ENCODE peak calls at places on chromosome 9, in four cellular contexts. One of them, this sample, is unnamed.

GRCh38 chr9:20618361-20618799 is 3.9 kb downstream of the MLLT3 start:
- DNase-seq in SK-N-SH: no peak
- DNase-seq in upper lobe of left lung: peak; percentile 56
- DNase-seq in fibroblast of lung: peak; percentile 84
- DNase-seq in this sample: no peak

GRCh38 chr9:109114670-109115069 is 5.1 kb downstream of the TMEM245 start:
- DNase-seq in SK-N-SH: no peak
- DNase-seq in upper lobe of left lung: peak; percentile 22
- DNase-seq in fibroblast of lung: peak; percentile 57
- DNase-seq in this sample: no peak

GRCh38 chr9:6645153-6646027 is at the start of gene GLDC:
- DNase-seq in SK-N-SH: peak; percentile 98
- DNase-seq in upper lobe of left lung: peak; percentile 31
- DNase-seq in fibroblast of lung: no peak
- DNase-seq in this sample: no peak

GRCh38 chr9:109812818-109813281 is 32.9 kb downstream of the PALM2AKAP2 start:
- DNase-seq in SK-N-SH: no peak
- DNase-seq in upper lobe of left lung: no peak
- DNase-seq in fibroblast of lung: no peak
- DNase-seq in this sample: no peak

GRCh38 chr9:4979224-4979623 is 5.8 kb upstream of the JAK2 start:
- DNase-seq in SK-N-SH: no peak
- DNase-seq in upper lobe of left lung: no peak
- DNase-seq in fibroblast of lung: peak; percentile 66
- DNase-seq in this sample: no peak

GRCh38 chr9:28378236-28378635 is 805.0 kb upstream of the C9orf72 start:
- DNase-seq in SK-N-SH: no peak
- DNase-seq in upper lobe of left lung: no peak
- DNase-seq in fibroblast of lung: no peak
- DNase-seq in this sample: no peak

GRCh38 chr9:129850821-129851540 is 15.7 kb downstream of the USP20 start:
- DNase-seq in SK-N-SH: no peak
- DNase-seq in upper lobe of left lung: no peak
- DNase-seq in fibroblast of lung: no peak
- DNase-seq in this sample: no peak

GRCh38 chr9:69496803-69497450 is 171.9 kb downstream of the ENTREP1 start:
- DNase-seq in SK-N-SH: no peak
- DNase-seq in upper lobe of left lung: no peak
- DNase-seq in fibroblast of lung: no peak
- DNase-seq in this sample: no peak

GRCh38 chr9:127524373-127524772 is 73.1 kb downstream of the LRSAM1 start:
- DNase-seq in SK-N-SH: no peak
- DNase-seq in upper lobe of left lung: no peak
- DNase-seq in fibroblast of lung: no peak
- DNase-seq in this sample: no peak

GRCh38 chr9:18739127-18739526 is 265.2 kb downstream of the ADAMTSL1 start:
- DNase-seq in SK-N-SH: no peak
- DNase-seq in upper lobe of left lung: no peak
- DNase-seq in fibroblast of lung: peak; percentile 19
- DNase-seq in this sample: no peak

GRCh38 chr9:131624636-131625241 is 79.4 kb downstream of the PRRT1B start:
- DNase-seq in SK-N-SH: peak; percentile 52
- DNase-seq in upper lobe of left lung: no peak
- DNase-seq in fibroblast of lung: peak; percentile 23
- DNase-seq in this sample: no peak

GRCh38 chr9:38662763-38663593 is 42.6 kb upstream of the ANKRD18A start:
- DNase-seq in SK-N-SH: peak; percentile 36
- DNase-seq in upper lobe of left lung: no peak
- DNase-seq in fibroblast of lung: peak; percentile 46
- DNase-seq in this sample: no peak

GRCh38 chr9:123327697-123328100 is 28.3 kb upstream of the CRB2 start:
- DNase-seq in SK-N-SH: no peak
- DNase-seq in upper lobe of left lung: peak; percentile 82
- DNase-seq in fibroblast of lung: no peak
- DNase-seq in this sample: no peak

GRCh38 chr9:8703904-8704303 is 904.3 kb upstream of the DMAC1 start:
- DNase-seq in SK-N-SH: no peak
- DNase-seq in upper lobe of left lung: no peak
- DNase-seq in fibroblast of lung: no peak
- DNase-seq in this sample: no peak

GRCh38 chr9:136926749-136927148 is 17.8 kb downstream of the FBXW5 start:
- DNase-seq in SK-N-SH: no peak
- DNase-seq in upper lobe of left lung: no peak
- DNase-seq in fibroblast of lung: no peak
- DNase-seq in this sample: no peak

GRCh38 chr9:137240321-137240840 is 706 bp upstream of the TUBB4B start:
- DNase-seq in SK-N-SH: peak; percentile 84
- DNase-seq in upper lobe of left lung: peak; percentile 81
- DNase-seq in fibroblast of lung: peak; percentile 74
- DNase-seq in this sample: no peak

GRCh38 chr9:14271078-14271673 is 42.8 kb downstream of the NFIB start:
- DNase-seq in SK-N-SH: peak; percentile 59
- DNase-seq in upper lobe of left lung: no peak
- DNase-seq in fibroblast of lung: peak; percentile 92
- DNase-seq in this sample: no peak

GRCh38 chr9:6667633-6668280 is 22.2 kb upstream of the GLDC start:
- DNase-seq in SK-N-SH: peak; percentile 75
- DNase-seq in upper lobe of left lung: no peak
- DNase-seq in fibroblast of lung: peak; percentile 54
- DNase-seq in this sample: no peak

GRCh38 chr9:131668439-131669233 is 71.2 kb downstream of the RAPGEF1 start:
- DNase-seq in SK-N-SH: peak; percentile 69
- DNase-seq in upper lobe of left lung: peak; percentile 58
- DNase-seq in fibroblast of lung: peak; percentile 79
- DNase-seq in this sample: no peak

GRCh38 chr9:130729145-130729544 is 35.6 kb downstream of the EXOSC2 start:
- DNase-seq in SK-N-SH: no peak
- DNase-seq in upper lobe of left lung: no peak
- DNase-seq in fibroblast of lung: no peak
- DNase-seq in this sample: no peak

GRCh38 chr9:101119206-101119819 is 90.8 kb downstream of the PLPPR1 start:
- DNase-seq in SK-N-SH: peak; percentile 44
- DNase-seq in upper lobe of left lung: peak; percentile 31
- DNase-seq in fibroblast of lung: no peak
- DNase-seq in this sample: no peak

GRCh38 chr9:78131969-78132687 is 100.5 kb upstream of the GNAQ start:
- DNase-seq in SK-N-SH: no peak
- DNase-seq in upper lobe of left lung: no peak
- DNase-seq in fibroblast of lung: no peak
- DNase-seq in this sample: no peak

GRCh38 chr9:32278991-32279390 is 105.5 kb upstream of the ACO1 start:
- DNase-seq in SK-N-SH: no peak
- DNase-seq in upper lobe of left lung: no peak
- DNase-seq in fibroblast of lung: no peak
- DNase-seq in this sample: no peak

GRCh38 chr9:4324513-4324912 is 24.6 kb upstream of the GLIS3 start:
- DNase-seq in SK-N-SH: no peak
- DNase-seq in upper lobe of left lung: no peak
- DNase-seq in fibroblast of lung: peak; percentile 89
- DNase-seq in this sample: no peak

GRCh38 chr9:4796988-4797956 is 4.5 kb downstream of the RCL1 start:
- DNase-seq in SK-N-SH: peak; percentile 51
- DNase-seq in upper lobe of left lung: no peak
- DNase-seq in fibroblast of lung: peak; percentile 47
- DNase-seq in this sample: no peak

GRCh38 chr9:130116346-130116745 is 55.9 kb upstream of the NCS1 start:
- DNase-seq in SK-N-SH: no peak
- DNase-seq in upper lobe of left lung: no peak
- DNase-seq in fibroblast of lung: no peak
- DNase-seq in this sample: no peak

GRCh38 chr9:33459115-33459514 is 11.7 kb upstream of the AQP3 start:
- DNase-seq in SK-N-SH: no peak
- DNase-seq in upper lobe of left lung: no peak
- DNase-seq in fibroblast of lung: no peak
- DNase-seq in this sample: no peak

GRCh38 chr9:132312873-132313272 is 41.9 kb downstream of the SETX start:
- DNase-seq in SK-N-SH: no peak
- DNase-seq in upper lobe of left lung: no peak
- DNase-seq in fibroblast of lung: no peak
- DNase-seq in this sample: no peak

GRCh38 chr9:73152445-73152844 is 780 bp downstream of the ANXA1 start:
- DNase-seq in SK-N-SH: no peak
- DNase-seq in upper lobe of left lung: no peak
- DNase-seq in fibroblast of lung: peak; percentile 54
- DNase-seq in this sample: no peak

GRCh38 chr9:73152953-73153352 is 1.3 kb downstream of the ANXA1 start:
- DNase-seq in SK-N-SH: no peak
- DNase-seq in upper lobe of left lung: no peak
- DNase-seq in fibroblast of lung: no peak
- DNase-seq in this sample: no peak

GRCh38 chr9:73149371-73150067 is 2.1 kb upstream of the ANXA1 start:
- DNase-seq in SK-N-SH: no peak
- DNase-seq in upper lobe of left lung: no peak
- DNase-seq in fibroblast of lung: peak; percentile 91
- DNase-seq in this sample: no peak

GRCh38 chr9:73153793-73154227 is 2.1 kb downstream of the ANXA1 start:
- DNase-seq in SK-N-SH: no peak
- DNase-seq in upper lobe of left lung: no peak
- DNase-seq in fibroblast of lung: no peak
- DNase-seq in this sample: no peak

DNA sequence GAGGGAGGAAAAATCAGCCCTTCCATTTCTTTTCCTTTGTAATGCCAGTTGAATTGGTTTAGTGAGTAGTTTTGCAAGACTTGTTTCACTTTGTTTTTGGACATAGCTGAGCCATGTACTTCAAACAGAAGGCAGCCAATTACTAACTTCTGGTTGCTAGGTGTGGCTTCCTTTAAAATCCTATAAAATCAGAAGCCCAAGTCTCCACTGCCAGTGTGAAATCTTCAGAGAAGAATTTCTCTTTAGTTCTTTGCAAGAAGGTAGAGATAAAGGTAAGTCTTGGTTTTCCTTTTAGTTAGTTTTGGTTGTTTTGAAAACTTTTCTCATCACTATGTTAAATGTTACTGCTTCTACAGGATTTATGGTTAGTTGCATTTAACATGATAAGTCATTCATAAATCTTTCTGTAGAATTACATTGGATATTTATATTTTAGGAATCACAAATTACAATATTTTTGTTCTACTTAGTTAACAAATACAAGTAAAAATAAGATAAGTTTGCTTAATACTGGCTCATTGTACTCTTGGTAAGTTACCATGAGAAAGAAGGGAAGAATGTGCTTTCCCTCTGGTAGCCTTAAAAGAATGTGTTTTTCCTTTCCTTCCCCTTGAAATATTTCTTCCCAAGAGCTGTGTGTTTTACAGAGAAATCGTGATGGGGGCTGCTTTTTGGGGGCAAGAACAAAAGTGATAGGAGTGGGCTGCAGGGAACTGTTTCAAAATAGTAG is at the start of gene ANXA1:
- DNase-seq in SK-N-SH: no peak
- DNase-seq in upper lobe of left lung: no peak
- DNase-seq in fibroblast of lung: peak; percentile 95
- DNase-seq in this sample: no peak
- H3K4me1 ChIP-seq in SK-N-SH: no peaks in the 10 kb centered on the region
- H3K4me1 ChIP-seq in upper lobe of left lung: peaks cover 68% of the 10 kb centered on the region
- H3K4me1 ChIP-seq in fibroblast of lung: peaks cover 17% of the 10 kb centered on the region
- H3K4me1 ChIP-seq in this sample: peaks cover 70% of the 10 kb centered on the region

GRCh38 chr9:87670572-87671264 is 55.2 kb upstream of the CTSL start:
- DNase-seq in SK-N-SH: no peak
- DNase-seq in upper lobe of left lung: no peak
- DNase-seq in fibroblast of lung: no peak
- DNase-seq in this sample: no peak

GRCh38 chr9:87671925-87672324 is 54.0 kb upstream of the CTSL start:
- DNase-seq in SK-N-SH: no peak
- DNase-seq in upper lobe of left lung: no peak
- DNase-seq in fibroblast of lung: no peak
- DNase-seq in this sample: no peak

GRCh38 chr9:87671478-87671877 is 54.4 kb upstream of the CTSL start:
- DNase-seq in SK-N-SH: no peak
- DNase-seq in upper lobe of left lung: no peak
- DNase-seq in fibroblast of lung: no peak
- DNase-seq in this sample: no peak

GRCh38 chr9:87673446-87674109 is 52.3 kb upstream of the CTSL start:
- DNase-seq in SK-N-SH: no peak
- DNase-seq in upper lobe of left lung: no peak
- DNase-seq in fibroblast of lung: no peak
- DNase-seq in this sample: no peak

DNA sequence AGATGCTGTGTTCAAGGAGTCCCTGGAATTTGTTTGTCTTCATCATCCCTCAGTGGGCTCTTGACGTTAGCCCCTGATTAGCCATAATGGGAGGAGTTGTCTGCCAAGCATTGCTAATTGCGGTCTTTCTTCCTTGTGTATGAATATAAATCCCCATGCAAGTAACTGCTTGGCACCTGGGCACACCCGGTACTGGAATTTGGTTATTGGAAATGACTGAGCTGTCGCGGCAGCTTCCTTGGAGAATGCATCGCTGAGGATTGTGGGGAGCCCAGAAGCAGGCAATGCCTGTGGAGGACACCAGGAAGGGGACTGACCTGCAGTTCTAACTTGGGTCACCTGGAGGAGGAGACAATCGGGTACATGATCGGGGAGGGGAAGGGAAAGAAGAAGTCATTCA is 53.3 kb upstream of the CTSL start:
- DNase-seq in SK-N-SH: no peak
- DNase-seq in upper lobe of left lung: no peak
- DNase-seq in fibroblast of lung: no peak
- DNase-seq in this sample: no peak
- H3K4me1 ChIP-seq in SK-N-SH: no peaks in the 10 kb centered on the region
- H3K4me1 ChIP-seq in upper lobe of left lung: no peaks in the 10 kb centered on the region
- H3K4me1 ChIP-seq in fibroblast of lung: no peaks in the 10 kb centered on the region
- H3K4me1 ChIP-seq in this sample: no peaks in the 10 kb centered on the region

GRCh38 chr9:86942352-86943222 is 4.7 kb downstream of the GAS1 start:
- DNase-seq in SK-N-SH: no peak
- DNase-seq in upper lobe of left lung: no peak
- DNase-seq in fibroblast of lung: no peak
- DNase-seq in this sample: no peak

GRCh38 chr9:86943223-86943870 is 4.0 kb downstream of the GAS1 start:
- DNase-seq in SK-N-SH: no peak
- DNase-seq in upper lobe of left lung: no peak
- DNase-seq in fibroblast of lung: peak; percentile 51
- DNase-seq in this sample: no peak

GRCh38 chr9:86944974-86945867 is 2.1 kb downstream of the GAS1 start:
- DNase-seq in SK-N-SH: peak; percentile 20
- DNase-seq in upper lobe of left lung: no peak
- DNase-seq in fibroblast of lung: peak; percentile 39
- DNase-seq in this sample: no peak

GRCh38 chr9:86945868-86946711 is 1.2 kb downstream of the GAS1 start:
- DNase-seq in SK-N-SH: peak; percentile 82
- DNase-seq in upper lobe of left lung: peak; percentile 23
- DNase-seq in fibroblast of lung: peak; percentile 79
- DNase-seq in this sample: peak; percentile 22

DNA sequence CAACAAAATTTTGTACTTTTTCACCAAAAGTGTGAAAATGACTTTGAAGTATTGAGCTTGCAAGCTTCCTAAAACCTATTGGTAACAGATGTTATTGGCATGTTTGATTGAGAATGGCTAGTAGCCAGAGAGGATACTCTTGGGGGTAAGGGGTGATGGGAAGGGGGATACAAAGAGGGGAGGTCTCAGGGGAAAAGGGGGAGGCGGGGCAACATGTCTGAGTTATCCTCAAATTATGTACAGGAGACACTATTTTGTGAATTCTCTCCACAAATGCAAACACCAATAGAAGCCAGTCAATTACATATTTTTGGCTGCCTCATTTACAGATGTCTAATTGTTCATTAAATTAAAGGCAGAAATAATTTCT is 3.5 kb downstream of the GAS1 start:
- DNase-seq in SK-N-SH: no peak
- DNase-seq in upper lobe of left lung: no peak
- DNase-seq in fibroblast of lung: no peak
- DNase-seq in this sample: no peak
- H3K4me1 ChIP-seq in SK-N-SH: peaks cover 9% of the 10 kb centered on the region
- H3K4me1 ChIP-seq in upper lobe of left lung: peaks cover 27% of the 10 kb centered on the region
- H3K4me1 ChIP-seq in fibroblast of lung: no peaks in the 10 kb centered on the region
- H3K4me1 ChIP-seq in this sample: peaks cover 4% of the 10 kb centered on the region

GRCh38 chr9:121302786-121303185 is 34.8 kb downstream of the GSN start:
- DNase-seq in SK-N-SH: no peak
- DNase-seq in upper lobe of left lung: no peak
- DNase-seq in fibroblast of lung: no peak
- DNase-seq in this sample: no peak
- H3K4me1 ChIP-seq in SK-N-SH: no peaks in the 10 kb centered on the region
- H3K4me1 ChIP-seq in upper lobe of left lung: peaks cover 37% of the 10 kb centered on the region
- H3K4me1 ChIP-seq in fibroblast of lung: peaks cover 7% of the 10 kb centered on the region
- H3K4me1 ChIP-seq in this sample: peaks cover 65% of the 10 kb centered on the region

This sample was measured in esophagus squamous epithelium.